ENCODE peak calls at places on chromosomes 6 and 20, in nine cellular contexts. One of them, this sample, is unnamed.

GRCh38 chr6:157436944-157437336 is 56.0 kb downstream of the ZDHHC14 start:
- DNase-seq in left cardiac atrium: no peak
- DNase-seq in GM12892: no peak
- DNase-seq in hypothalamus: no peak
- DNase-seq in breast epithelium: no peak
- DNase-seq in Right ventricle myocardium superior: no peak
- DNase-seq in NCI-H1436: no peak
- DNase-seq in M059J: no peak
- DNase-seq in PC-3: no peak
- DNase-seq in this sample: no peak

GRCh38 chr6:161074496-161075140 is 83.0 kb downstream of the MAP3K4 start:
- DNase-seq in left cardiac atrium: no peak
- DNase-seq in GM12892: no peak
- DNase-seq in hypothalamus: no peak
- DNase-seq in breast epithelium: no peak
- DNase-seq in Right ventricle myocardium superior: no peak
- DNase-seq in NCI-H1436: no peak
- DNase-seq in M059J: peak
- DNase-seq in PC-3: no peak
- DNase-seq in this sample: no peak

GRCh38 chr6:147126618-147127022 is 77.6 kb upstream of the STXBP5 start:
- DNase-seq in left cardiac atrium: no peak
- DNase-seq in GM12892: no peak
- DNase-seq in hypothalamus: no peak
- DNase-seq in breast epithelium: no peak
- DNase-seq in Right ventricle myocardium superior: no peak
- DNase-seq in NCI-H1436: no peak
- DNase-seq in M059J: peak
- DNase-seq in PC-3: no peak
- DNase-seq in this sample: no peak

GRCh38 chr20:22438926-22439325 is 145.4 kb downstream of the FOXA2 start:
- DNase-seq in left cardiac atrium: no peak
- DNase-seq in GM12892: no peak
- DNase-seq in hypothalamus: no peak
- DNase-seq in breast epithelium: no peak
- DNase-seq in Right ventricle myocardium superior: no peak
- DNase-seq in NCI-H1436: no peak
- DNase-seq in M059J: peak
- DNase-seq in PC-3: peak
- DNase-seq in this sample: no peak

GRCh38 chr6:110816677-110817076 is 1.4 kb upstream of the CDK19 start:
- DNase-seq in left cardiac atrium: no peak
- DNase-seq in GM12892: no peak
- DNase-seq in hypothalamus: no peak
- DNase-seq in breast epithelium: no peak
- DNase-seq in Right ventricle myocardium superior: no peak
- DNase-seq in NCI-H1436: no peak
- DNase-seq in M059J: no peak
- DNase-seq in PC-3: no peak
- DNase-seq in this sample: no peak

GRCh38 chr20:53935353-53936084 is 134.9 kb downstream of the BCAS1 start:
- DNase-seq in left cardiac atrium: no peak
- DNase-seq in GM12892: no peak
- DNase-seq in hypothalamus: no peak
- DNase-seq in breast epithelium: no peak
- DNase-seq in Right ventricle myocardium superior: no peak
- DNase-seq in NCI-H1436: no peak
- DNase-seq in M059J: no peak
- DNase-seq in PC-3: no peak
- DNase-seq in this sample: no peak

GRCh38 chr20:34271961-34272360 is 30.7 kb downstream of the ASIP start:
- DNase-seq in left cardiac atrium: no peak
- DNase-seq in GM12892: no peak
- DNase-seq in hypothalamus: no peak
- DNase-seq in breast epithelium: peak
- DNase-seq in Right ventricle myocardium superior: no peak
- DNase-seq in NCI-H1436: no peak
- DNase-seq in M059J: peak
- DNase-seq in PC-3: peak
- DNase-seq in this sample: no peak

GRCh38 chr20:24729896-24730605 is 219.0 kb upstream of the CST7 start:
- DNase-seq in left cardiac atrium: no peak
- DNase-seq in GM12892: no peak
- DNase-seq in hypothalamus: no peak
- DNase-seq in breast epithelium: no peak
- DNase-seq in Right ventricle myocardium superior: no peak
- DNase-seq in NCI-H1436: no peak
- DNase-seq in M059J: no peak
- DNase-seq in PC-3: no peak
- DNase-seq in this sample: no peak

GRCh38 chr6:83252717-83253116 is 59.6 kb downstream of the RWDD2A start:
- DNase-seq in left cardiac atrium: no peak
- DNase-seq in GM12892: no peak
- DNase-seq in hypothalamus: no peak
- DNase-seq in breast epithelium: no peak
- DNase-seq in Right ventricle myocardium superior: no peak
- DNase-seq in NCI-H1436: no peak
- DNase-seq in M059J: peak
- DNase-seq in PC-3: peak
- DNase-seq in this sample: no peak

GRCh38 chr6:42368156-42368555 is 83.6 kb downstream of the TRERF1 start:
- DNase-seq in left cardiac atrium: no peak
- DNase-seq in GM12892: peak
- DNase-seq in hypothalamus: no peak
- DNase-seq in breast epithelium: no peak
- DNase-seq in Right ventricle myocardium superior: no peak
- DNase-seq in NCI-H1436: no peak
- DNase-seq in M059J: no peak
- DNase-seq in PC-3: no peak
- DNase-seq in this sample: no peak

GRCh38 chr6:169857343-169858292 is 106.2 kb downstream of the ERMARD start:
- DNase-seq in left cardiac atrium: no peak
- DNase-seq in GM12892: no peak
- DNase-seq in hypothalamus: no peak
- DNase-seq in breast epithelium: peak
- DNase-seq in Right ventricle myocardium superior: peak
- DNase-seq in NCI-H1436: no peak
- DNase-seq in M059J: no peak
- DNase-seq in PC-3: no peak
- DNase-seq in this sample: no peak

GRCh38 chr6:138692058-138692977 is 81.3 kb upstream of the CCDC28A start:
- DNase-seq in left cardiac atrium: peak
- DNase-seq in GM12892: peak
- DNase-seq in hypothalamus: peak
- DNase-seq in breast epithelium: peak
- DNase-seq in Right ventricle myocardium superior: peak
- DNase-seq in NCI-H1436: peak
- DNase-seq in M059J: peak
- DNase-seq in PC-3: peak
- DNase-seq in this sample: peak

GRCh38 chr6:57019434-57019833 is 27.1 kb upstream of the KIAA1586 start:
- DNase-seq in left cardiac atrium: no peak
- DNase-seq in GM12892: no peak
- DNase-seq in hypothalamus: no peak
- DNase-seq in breast epithelium: no peak
- DNase-seq in Right ventricle myocardium superior: no peak
- DNase-seq in NCI-H1436: no peak
- DNase-seq in M059J: no peak
- DNase-seq in PC-3: no peak
- DNase-seq in this sample: no peak

GRCh38 chr6:92122746-92123145 is 1296.6 kb downstream of the EPHA7 start:
- DNase-seq in left cardiac atrium: no peak
- DNase-seq in GM12892: no peak
- DNase-seq in hypothalamus: no peak
- DNase-seq in breast epithelium: no peak
- DNase-seq in Right ventricle myocardium superior: no peak
- DNase-seq in NCI-H1436: peak
- DNase-seq in M059J: no peak
- DNase-seq in PC-3: peak
- DNase-seq in this sample: no peak

GRCh38 chr6:157561929-157562810 is 181.2 kb downstream of the ZDHHC14 start:
- DNase-seq in left cardiac atrium: no peak
- DNase-seq in GM12892: no peak
- DNase-seq in hypothalamus: no peak
- DNase-seq in breast epithelium: no peak
- DNase-seq in Right ventricle myocardium superior: no peak
- DNase-seq in NCI-H1436: no peak
- DNase-seq in M059J: no peak
- DNase-seq in PC-3: no peak
- DNase-seq in this sample: no peak

GRCh38 chr6:131867744-131868143 is 59.9 kb downstream of the ENPP1 start:
- DNase-seq in left cardiac atrium: no peak
- DNase-seq in GM12892: no peak
- DNase-seq in hypothalamus: no peak
- DNase-seq in breast epithelium: no peak
- DNase-seq in Right ventricle myocardium superior: no peak
- DNase-seq in NCI-H1436: no peak
- DNase-seq in M059J: no peak
- DNase-seq in PC-3: no peak
- DNase-seq in this sample: no peak

GRCh38 chr6:157133856-157134255 is 189.5 kb downstream of the TMEM242 start:
- DNase-seq in left cardiac atrium: no peak
- DNase-seq in GM12892: no peak
- DNase-seq in hypothalamus: no peak
- DNase-seq in breast epithelium: no peak
- DNase-seq in Right ventricle myocardium superior: no peak
- DNase-seq in NCI-H1436: no peak
- DNase-seq in M059J: peak
- DNase-seq in PC-3: no peak
- DNase-seq in this sample: no peak

GRCh38 chr6:164023535-164023934 is 609.0 kb downstream of the QKI start:
- DNase-seq in left cardiac atrium: no peak
- DNase-seq in GM12892: no peak
- DNase-seq in hypothalamus: no peak
- DNase-seq in breast epithelium: no peak
- DNase-seq in Right ventricle myocardium superior: no peak
- DNase-seq in NCI-H1436: no peak
- DNase-seq in M059J: no peak
- DNase-seq in PC-3: no peak
- DNase-seq in this sample: no peak

GRCh38 chr20:54477134-54477533 is 1.7 kb downstream of the DOK5 start:
- DNase-seq in left cardiac atrium: no peak
- DNase-seq in GM12892: no peak
- DNase-seq in hypothalamus: no peak
- DNase-seq in breast epithelium: no peak
- DNase-seq in Right ventricle myocardium superior: no peak
- DNase-seq in NCI-H1436: no peak
- DNase-seq in M059J: no peak
- DNase-seq in PC-3: no peak
- DNase-seq in this sample: no peak

GRCh38 chr20:1800777-1801176 is 94.4 kb upstream of the SIRPA start:
- DNase-seq in left cardiac atrium: no peak
- DNase-seq in GM12892: no peak
- DNase-seq in hypothalamus: no peak
- DNase-seq in breast epithelium: no peak
- DNase-seq in Right ventricle myocardium superior: no peak
- DNase-seq in NCI-H1436: no peak
- DNase-seq in M059J: peak
- DNase-seq in PC-3: peak
- DNase-seq in this sample: no peak